ENCODE peak calls at places on chromosomes 3 and 15, in seven cellular contexts. L is transverse colon, O is lower lobe of right lung, Z is Caco-2, Q is mammary epithelial cell, F is K562, C is HepG2. W is an unnamed sample. For H3K4me1, the result is how much of the 10 kb centered on the place peaks cover.

GRCh38 chr3:111733856-111734255 is 125.2 kb upstream of the PHLDB2 start:
- DNase-seq in L (no peak), O (no peak), Z (no peak), Q (no peak), F (no peak), C (no peak), W (no peak)

GRCh38 chr15:77225088-77225487 is 154.2 kb upstream of the TSPAN3 start:
- DNase-seq in L (no peak), O (no peak), Z (no peak), Q (no peak), F (no peak), C (no peak), W (no peak)

GRCh38 chr3:60703956-60704736 is 547.1 kb downstream of the FHIT start:
- DNase-seq in L (no peak), O (no peak), Z (no peak), Q (peak), F (no peak), C (no peak), W (no peak)

GRCh38 chr15:81108427-81108826 is 25.6 kb upstream of the CFAP161 start:
- DNase-seq in L (no peak), O (no peak), Z (no peak), Q (no peak), F (peak), C (no peak), W (no peak)

GRCh38 chr3:88203537-88204143 is 53.9 kb downstream of the C3orf38 start:
- DNase-seq in L (peak), O (no peak), Z (peak), Q (peak), F (peak), C (peak), W (peak)

GRCh38 chr3:52357151-52358080 is 41.3 kb downstream of the DNAH1 start:
- DNase-seq in L (no peak), O (peak), Z (no peak), Q (no peak), F (no peak), C (no peak), W (no peak)

GRCh38 chr3:125322166-125322565 is 53.0 kb downstream of the ZNF148 start:
- DNase-seq in L (no peak), O (no peak), Z (no peak), Q (peak), F (no peak), C (no peak), W (no peak)

GRCh38 chr3:196634851-196635250 is 4.6 kb upstream of the NRROS start:
- DNase-seq in L (no peak), O (no peak), Z (no peak), Q (no peak), F (no peak), C (no peak), W (no peak)

GRCh38 chr3:118380576-118380975 is 654.1 kb downstream of the IGSF11 start:
- DNase-seq in L (no peak), O (no peak), Z (no peak), Q (no peak), F (no peak), C (no peak), W (no peak)

GRCh38 chr3:133038731-133039398 is 674 bp downstream of the TMEM108 start:
- DNase-seq in L (no peak), O (peak), Z (no peak), Q (no peak), F (peak), C (no peak), W (no peak)

GRCh38 chr3:160883373-160883772 is 127.3 kb downstream of the PPM1L start:
- DNase-seq in L (no peak), O (no peak), Z (no peak), Q (no peak), F (no peak), C (no peak), W (no peak)

DNA sequence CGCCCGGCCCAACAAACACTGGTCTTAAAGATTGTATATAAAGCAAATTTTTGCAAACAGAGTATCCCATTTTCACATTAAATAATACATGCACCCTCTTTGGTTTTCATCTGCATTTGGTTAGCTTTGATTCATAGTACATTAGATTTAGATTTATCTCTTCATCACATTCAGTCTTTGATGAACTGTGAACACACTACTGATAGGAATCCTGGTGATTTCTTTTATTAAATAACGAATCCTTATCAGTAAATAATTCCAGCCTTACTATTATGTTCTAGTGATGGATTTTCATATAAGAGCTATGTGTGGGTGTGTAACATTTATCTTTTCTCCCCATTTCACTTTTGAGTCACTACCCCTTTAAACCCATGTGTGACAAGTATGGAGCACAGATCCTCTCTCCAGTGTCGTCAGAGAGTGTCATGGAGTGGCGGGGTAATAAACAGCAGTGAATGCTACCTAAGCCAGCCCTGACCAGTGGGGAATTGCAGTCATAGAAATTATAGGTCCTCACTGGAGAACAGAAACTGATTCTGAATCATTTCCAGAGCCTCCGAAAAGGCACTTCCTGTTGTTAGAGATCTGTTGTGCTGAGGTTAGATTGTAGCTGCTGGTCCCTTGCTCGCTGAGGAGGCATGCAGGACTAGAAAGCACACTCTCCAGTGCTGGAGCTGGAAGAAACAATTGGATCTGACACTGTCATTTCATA is 22.0 kb downstream of the SLC7A14 start:
- DNase-seq in L (no peak), O (no peak), Z (no peak), Q (no peak), F (no peak), C (no peak), W (no peak)
- H3K4me3 ChIP-seq in L (no peak), O (no peak), Z (no peak), Q (no peak), F (no peak), C (no peak), W (no peak)

GRCh38 chr3:198071602-198072285 is 111.7 kb downstream of the LMLN start:
- DNase-seq in L (no peak), O (no peak), Z (no peak), Q (peak), F (peak), C (peak), W (no peak)
- TF ChIP-seq CTCF in L (no peak), O (no peak), Z (no peak), Q (peak), F (peak), C (no peak), W (no peak)

GRCh38 chr3:5198986-5199731 is 11.7 kb downstream of the EDEM1 start:
- DNase-seq in L (no peak), O (no peak), Z (no peak), Q (no peak), F (no peak), C (no peak), W (no peak)
- H3K4me1 ChIP-seq in L (under half), O (half or more), Z (under half), Q (half or more), F (under half), C (under half), W (under half)

DNA sequence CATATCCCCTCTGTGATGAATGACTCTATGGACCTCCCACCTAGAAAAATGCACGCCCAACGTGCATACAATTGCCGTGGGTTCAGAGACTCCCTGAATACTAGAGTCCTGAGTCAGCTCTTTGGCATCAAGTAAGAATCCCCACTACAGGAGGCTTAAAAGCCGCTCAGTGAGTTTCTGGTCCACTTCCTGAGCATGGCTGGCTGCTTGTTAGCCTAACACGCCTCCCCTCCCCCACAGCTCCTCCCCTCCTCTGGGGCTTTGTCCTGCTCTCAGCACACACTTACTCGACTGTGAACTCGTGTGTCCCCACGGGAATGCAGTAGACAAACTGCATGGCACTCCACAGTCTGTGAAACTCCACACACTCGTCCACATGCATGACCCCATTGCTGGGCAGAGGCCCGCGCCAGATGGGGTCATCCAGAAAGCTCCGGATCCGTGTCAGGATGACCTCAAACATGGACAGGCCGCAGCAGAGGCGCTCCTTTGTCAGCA is 34.8 kb downstream of the NIPA2 start:
- DNase-seq in L (no peak), O (no peak), Z (no peak), Q (no peak), F (no peak), C (no peak), W (no peak)
- H3K4me3 ChIP-seq in L (no peak), O (no peak), Z (no peak), Q (no peak), F (no peak), C (no peak), W (no peak)